ENCODE peak calls at places on chromosomes 16 and 17, in six cellular contexts. V is sigmoid colon, E is A549, S is stomach, L is K562, J is ovary. K is an unnamed sample.

GRCh38 chr17:29622337-29623282 is at the start of gene CORO6:
- DNase-seq in V (peak; percentile 83), E (peak; percentile 50), S (peak; percentile 60), L (peak; percentile 93), J (peak; percentile 44), K (peak; percentile 47)

GRCh38 chr17:43732961-43733360 is 25.6 kb downstream of the SOST start:
- DNase-seq in V (no peak), E (no peak), S (no peak), L (no peak), J (no peak), K (no peak)

GRCh38 chr17:49020609-49021008 is 23.4 kb downstream of the IGF2BP1 start:
- DNase-seq in V (no peak), E (no peak), S (no peak), L (no peak), J (no peak), K (no peak)

GRCh38 chr16:84955427-84955826 is 55.9 kb downstream of the ZDHHC7 start:
- DNase-seq in V (no peak), E (no peak), S (peak; percentile 70), L (no peak), J (no peak), K (no peak)

GRCh38 chr16:87611456-87611855 is 9.1 kb downstream of the JPH3 start:
- DNase-seq in V (no peak), E (no peak), S (no peak), L (no peak), J (no peak), K (no peak)

GRCh38 chr17:72987166-72987565 is 105.3 kb downstream of the SLC39A11 start:
- DNase-seq in V (no peak), E (no peak), S (no peak), L (no peak), J (no peak), K (no peak)

GRCh38 chr16:397135-397661 is at the start of gene NME4:
- DNase-seq in V (peak; percentile 72), E (peak; percentile 37), S (no peak), L (peak; percentile 81), J (peak; percentile 40), K (peak; percentile 40)

GRCh38 chr16:88773812-88774291 is 11.2 kb downstream of the PIEZO1 start:
- DNase-seq in V (peak; percentile 85), E (no peak), S (peak; percentile 46), L (peak; percentile 86), J (no peak), K (peak; percentile 64)

GRCh38 chr17:72587773-72588511 is 467.1 kb downstream of the SOX9 start:
- DNase-seq in V (no peak), E (peak; percentile 54), S (no peak), L (no peak), J (no peak), K (peak; percentile 49)

GRCh38 chr16:58243528-58244004 is 45.7 kb upstream of the CSNK2A2 start:
- DNase-seq in V (no peak), E (no peak), S (no peak), L (no peak), J (no peak), K (peak; percentile 26)

GRCh38 chr17:43913584-43913983 is 6.2 kb upstream of the MPP2 start:
- DNase-seq in V (no peak), E (no peak), S (no peak), L (no peak), J (no peak), K (no peak)

GRCh38 chr16:3961449-3961849 is 80.9 kb upstream of the CREBBP start:
- DNase-seq in V (no peak), E (peak; percentile 36), S (no peak), L (peak; percentile 41), J (no peak), K (no peak)

GRCh38 chr17:72345536-72345935 is 224.7 kb downstream of the SOX9 start:
- DNase-seq in V (no peak), E (no peak), S (no peak), L (no peak), J (no peak), K (no peak)

GRCh38 chr17:78418627-78419026 is 40.2 kb downstream of the PGS1 start:
- DNase-seq in V (no peak), E (no peak), S (no peak), L (no peak), J (no peak), K (no peak)

GRCh38 chr17:17536702-17537101 is 40.5 kb upstream of the RASD1 start:
- DNase-seq in V (no peak), E (no peak), S (no peak), L (no peak), J (no peak), K (no peak)

GRCh38 chr17:17537311-17538099 is 41.3 kb upstream of the RASD1 start:
- DNase-seq in V (no peak), E (peak; percentile 26), S (no peak), L (no peak), J (no peak), K (peak; percentile 22)

GRCh38 chr17:17540278-17540906 is 44.2 kb upstream of the RASD1 start:
- DNase-seq in V (no peak), E (no peak), S (no peak), L (no peak), J (no peak), K (no peak)

GRCh38 chr17:17539591-17539990 is 43.4 kb upstream of the RASD1 start:
- DNase-seq in V (no peak), E (no peak), S (no peak), L (no peak), J (no peak), K (peak; percentile 24)

DNA sequence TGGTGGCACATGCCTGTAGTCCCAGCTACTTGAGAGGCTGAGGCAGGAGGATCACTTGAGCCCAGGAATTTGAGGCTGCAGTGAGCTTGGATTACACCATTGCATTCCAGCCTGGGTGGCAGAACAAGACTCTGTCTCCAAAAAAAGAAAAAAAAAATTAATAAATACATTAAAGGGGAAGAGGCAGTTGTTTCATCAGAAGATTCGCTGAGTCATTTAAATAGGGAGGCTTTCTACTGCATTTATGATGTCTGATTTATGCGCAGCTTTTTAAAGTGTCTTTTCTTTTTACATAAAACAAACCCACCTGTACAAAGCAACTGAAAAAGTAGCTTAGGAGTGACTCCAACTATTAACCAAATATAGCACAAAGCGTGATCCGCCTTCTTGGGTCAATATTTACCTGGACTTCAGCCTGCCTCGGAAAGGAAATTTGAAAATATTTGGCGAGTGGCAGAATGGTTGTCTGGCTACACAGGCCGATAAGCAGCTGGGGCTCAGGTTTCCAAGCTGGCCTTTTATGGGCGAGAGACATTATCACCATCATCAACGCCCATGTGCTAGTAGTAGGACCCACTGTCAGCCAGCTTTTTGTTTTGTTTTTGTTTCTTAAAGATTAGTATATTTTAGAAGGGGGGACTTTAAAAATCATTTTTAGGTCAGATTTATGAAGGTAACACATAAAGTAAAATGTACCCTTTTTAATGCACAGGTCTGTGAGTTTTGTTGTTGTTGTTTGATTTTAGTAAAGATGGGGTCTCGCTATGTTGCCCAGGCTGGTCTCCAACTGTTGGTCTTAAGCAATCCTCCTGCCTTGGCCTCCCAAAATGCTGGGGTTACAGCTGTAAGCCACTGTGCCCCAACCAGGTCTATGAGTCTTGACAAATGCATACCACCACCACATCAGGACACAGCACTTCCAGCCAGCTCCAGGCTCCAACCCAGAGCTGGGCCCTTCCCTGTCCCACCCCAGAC is 42.5 kb upstream of the RASD1 start:
- DNase-seq in V (no peak), E (peak; percentile 89), S (peak; percentile 78), L (peak; percentile 26), J (no peak), K (peak; percentile 65)
- TF ChIP-seq EP300 in V (no peak), E (peak; percentile 70), S (no peak), L (no peak), J (no peak), K (peak; percentile 59)

GRCh38 chr16:56047307-56048234 is 143.7 kb upstream of the GNAO1 start:
- DNase-seq in V (no peak), E (no peak), S (no peak), L (no peak), J (no peak), K (no peak)

GRCh38 chr16:56038564-56039098 is 152.7 kb upstream of the GNAO1 start:
- DNase-seq in V (no peak), E (no peak), S (no peak), L (no peak), J (no peak), K (no peak)

GRCh38 chr16:56042416-56042815 is 148.9 kb upstream of the GNAO1 start:
- DNase-seq in V (no peak), E (no peak), S (no peak), L (no peak), J (no peak), K (no peak)

DNA sequence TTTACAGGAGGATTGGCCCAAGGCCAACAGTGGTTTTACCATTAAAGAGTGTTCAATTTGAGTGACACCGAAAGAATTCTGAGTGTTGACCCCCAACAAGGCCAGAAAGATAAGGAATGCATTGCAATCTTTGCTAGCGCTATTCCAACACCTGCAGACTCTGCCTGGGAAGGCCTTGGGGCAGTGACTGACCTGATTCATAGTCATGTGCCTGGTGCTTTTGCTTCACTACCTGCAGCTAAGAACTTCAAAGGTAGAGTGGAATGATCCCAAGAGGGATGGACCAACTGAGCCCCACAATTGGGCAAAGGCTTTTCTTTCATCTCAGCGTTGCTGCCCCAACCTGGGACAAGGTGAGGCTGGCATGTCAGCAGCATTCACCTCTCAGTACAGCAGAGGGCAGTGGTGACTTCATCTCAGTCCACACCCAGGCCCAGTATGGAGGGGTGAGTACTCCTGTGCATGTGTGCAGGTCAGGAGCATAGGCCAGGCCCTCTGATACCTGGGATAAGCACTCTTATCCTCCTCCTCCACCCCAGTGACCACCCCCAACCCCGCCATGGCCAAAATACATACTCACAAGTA is 149.6 kb upstream of the GNAO1 start:
- DNase-seq in V (no peak), E (peak; percentile 36), S (no peak), L (peak; percentile 23), J (no peak), K (peak; percentile 14)
- TF ChIP-seq CTCF in V (no peak), E (no peak), S (no peak), L (peak; percentile 52), J (no peak), K (no peak)

GRCh38 chr17:36000730-36001108 is 634 bp downstream of the CCL15 start:
- DNase-seq in V (no peak), E (no peak), S (no peak), L (no peak), J (no peak), K (peak; percentile 51)

GRCh38 chr17:36001109-36001735 is at the start of gene CCL15:
- DNase-seq in V (no peak), E (no peak), S (no peak), L (no peak), J (no peak), K (peak; percentile 64)

GRCh38 chr17:36002631-36003030 is 1.3 kb upstream of the CCL15 start:
- DNase-seq in V (no peak), E (no peak), S (no peak), L (no peak), J (no peak), K (no peak)

GRCh38 chr17:36004604-36005003 is 3.3 kb upstream of the CCL15 start:
- DNase-seq in V (no peak), E (no peak), S (no peak), L (no peak), J (no peak), K (no peak)

GRCh38 chr17:36001862-36002603 is 680 bp upstream of the CCL15 start:
- DNase-seq in V (no peak), E (peak; percentile 5), S (peak; percentile 70), L (no peak), J (no peak), K (peak; percentile 91)
- H3K4me1 ChIP-seq in V (no peaks in the 10 kb centered on the region), E (no peaks in the 10 kb centered on the region), S (peaks cover 11% of the 10 kb centered on the region), L (no peaks in the 10 kb centered on the region), J (no peaks in the 10 kb centered on the region), K (peaks cover 7% of the 10 kb centered on the region)

DNA sequence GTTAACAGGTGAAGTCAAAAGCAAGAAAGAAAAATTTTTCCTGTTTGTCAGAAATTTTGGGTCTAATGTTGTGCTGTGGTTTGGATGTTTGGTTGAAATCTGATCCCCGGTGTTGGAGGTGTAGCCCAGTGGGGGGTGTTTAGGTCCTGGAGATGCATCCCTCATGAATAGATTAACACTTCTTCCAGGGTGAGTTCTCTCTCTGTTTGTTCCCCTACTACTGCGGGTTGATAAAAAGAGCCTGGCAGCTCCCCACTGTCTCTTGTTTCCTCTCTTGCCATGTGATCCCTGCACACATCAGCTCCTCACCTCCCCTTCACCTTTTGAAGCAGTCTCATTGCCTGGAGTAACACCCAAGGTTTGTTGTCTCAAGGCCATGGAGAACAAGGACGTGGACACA is 14.6 kb upstream of the CDH8 start:
- DNase-seq in V (no peak), E (no peak), S (no peak), L (no peak), J (no peak), K (no peak)
- TF ChIP-seq EP300 in V (no peak), E (no peak), S (no peak), L (no peak), J (no peak), K (no peak)

K was measured in transverse colon.